ENCODE peak calls at places on chromosomes 16 and 17, in ten cellular contexts. M is PC-3; U is CD8-positive, alpha-beta memory T cell; F is psoas muscle; R is breast epithelium; P is colonic mucosa; A is stomach; E is left lung; O is tibial artery; Z is thoracic aorta. N is an unnamed sample. For H3K4me1 and H3K27me3, the result is how much of the 10 kb centered on the place peaks cover.

GRCh38 chr17:75067856-75068255 is 19.9 kb upstream of the SLC16A5 start:
- DNase-seq in E (peak), M (no peak), R (no peak), P (no peak), Z (no peak), O (no peak), U (no peak), F (no peak), A (no peak), N (no peak)

GRCh38 chr16:85422374-85423185 is 190.5 kb upstream of the GSE1 start:
- DNase-seq in M (no peak), E (peak), O (peak), R (no peak), Z (no peak), U (peak), P (peak), F (no peak), A (peak), N (no peak)

GRCh38 chr17:47423406-47424295 is 99.9 kb downstream of the EFCAB13 start:
- DNase-seq in P (peak), F (peak), R (no peak), M (peak), O (no peak), Z (no peak), E (peak), U (no peak), A (peak), N (peak)

GRCh38 chr17:74935048-74935447 is 650 bp upstream of the OTOP3 start:
- DNase-seq in A (no peak), M (no peak), Z (no peak), U (no peak), E (no peak), R (no peak), P (no peak), O (no peak), F (no peak), N (no peak)

GRCh38 chr17:44187131-44187899 is 543 bp downstream of the TMUB2 start:
- DNase-seq in M (no peak), P (no peak), E (peak), R (no peak), O (no peak), Z (no peak), F (no peak), A (no peak), U (peak), N (peak)

GRCh38 chr16:83200005-83200779 is 573.4 kb downstream of the CDH13 start:
- DNase-seq in E (no peak), F (no peak), U (no peak), P (no peak), M (peak), R (no peak), Z (no peak), O (no peak), A (no peak), N (no peak)

GRCh38 chr16:12110361-12111107 is 134.0 kb downstream of the SNX29 start:
- DNase-seq in Z (no peak), P (no peak), U (no peak), E (no peak), A (no peak), M (no peak), O (no peak), R (no peak), F (no peak), N (no peak)

GRCh38 chr16:89102035-89102776 is 8.6 kb downstream of the ACSF3 start:
- DNase-seq in M (no peak), F (no peak), A (no peak), E (peak), Z (no peak), U (no peak), O (no peak), P (peak), R (no peak), N (no peak)

GRCh38 chr16:19515765-19516164 is 6.1 kb downstream of the GDE1 start:
- DNase-seq in A (no peak), F (no peak), E (no peak), U (no peak), Z (no peak), R (no peak), O (no peak), P (no peak), M (peak), N (no peak)

GRCh38 chr16:56319391-56319790 is 106.0 kb downstream of the AMFR start:
- DNase-seq in R (no peak), E (peak), Z (no peak), A (no peak), O (no peak), F (no peak), P (no peak), U (no peak), M (no peak), N (no peak)

GRCh38 chr17:49013311-49014205 is 16.4 kb downstream of the IGF2BP1 start:
- DNase-seq in U (no peak), M (no peak), F (no peak), P (no peak), Z (no peak), O (no peak), E (no peak), A (no peak), R (no peak), N (no peak)

GRCh38 chr17:6583411-6583810 is 27.1 kb upstream of the PITPNM3 start:
- DNase-seq in O (no peak), E (no peak), F (no peak), P (no peak), Z (no peak), A (no peak), R (no peak), M (no peak), U (no peak), N (no peak)

GRCh38 chr17:20281860-20282259 is 185.5 kb downstream of the LGALS9B start:
- DNase-seq in A (no peak), R (no peak), P (peak), Z (no peak), E (peak), M (no peak), U (no peak), O (peak), F (peak), N (no peak)

GRCh38 chr16:69741951-69742904 is 12.5 kb downstream of the NOB1 start:
- DNase-seq in U (no peak), P (peak), O (peak), A (peak), R (peak), E (peak), Z (no peak), M (peak), F (peak), N (peak)

GRCh38 chr16:73015612-73016487 is 32.1 kb downstream of the ZFHX3 start:
- DNase-seq in M (peak), P (no peak), E (peak), A (peak), F (peak), O (no peak), R (peak), U (no peak), Z (no peak), N (no peak)

GRCh38 chr17:4393806-4394205 is 27.3 kb upstream of the UBE2G1 start:
- DNase-seq in F (no peak), Z (no peak), A (no peak), U (no peak), R (no peak), M (no peak), O (no peak), E (no peak), P (no peak), N (no peak)

GRCh38 chr16:3959148-3959547 is 78.6 kb upstream of the CREBBP start:
- DNase-seq in R (no peak), F (no peak), O (no peak), P (no peak), M (peak), Z (no peak), E (no peak), A (no peak), U (no peak), N (peak)

GRCh38 chr16:2846511-2847310 is 11.3 kb downstream of the PRSS22 start:
- DNase-seq in M (peak), R (no peak), E (no peak), Z (no peak), O (no peak), A (no peak), F (no peak), P (no peak), U (no peak), N (peak)

GRCh38 chr17:27544350-27545131 is 86.4 kb upstream of the LGALS9 start:
- DNase-seq in F (no peak), R (no peak), P (no peak), A (no peak), M (no peak), U (no peak), O (no peak), E (no peak), Z (no peak), N (no peak)

GRCh38 chr17:2143332-2143731 is 88.4 kb downstream of the HIC1 start:
- DNase-seq in Z (no peak), O (no peak), F (no peak), P (no peak), E (no peak), U (no peak), A (no peak), R (no peak), M (no peak), N (no peak)

GRCh38 chr17:17749921-17750320 is 68.7 kb downstream of the RAI1 start:
- DNase-seq in M (peak), O (no peak), F (no peak), U (peak), P (peak), E (no peak), A (peak), R (no peak), Z (no peak), N (peak)

GRCh38 chr16:84700518-84701277 is 898 bp downstream of the USP10 start:
- DNase-seq in A (no peak), F (no peak), M (peak), U (no peak), P (peak), E (no peak), O (no peak), R (no peak), Z (no peak), N (peak)

GRCh38 chr17:39339272-39339671 is 62.2 kb downstream of the FBXL20 start:
- DNase-seq in F (no peak), Z (no peak), U (no peak), M (no peak), P (no peak), E (no peak), A (no peak), O (no peak), R (no peak), N (no peak)

GRCh38 chr17:45018514-45019176 is 32.8 kb downstream of the DCAKD start:
- DNase-seq in R (no peak), Z (no peak), P (peak), M (peak), O (no peak), F (no peak), E (no peak), U (no peak), A (no peak), N (peak)

GRCh38 chr17:47604268-47604927 is 45.3 kb upstream of the KPNB1 start:
- DNase-seq in R (no peak), O (peak), Z (no peak), P (no peak), A (no peak), U (no peak), M (no peak), F (no peak), E (no peak), N (peak)

GRCh38 chr16:70795513-70795912 is 5.4 kb downstream of the VAC14 start:
- DNase-seq in U (no peak), F (no peak), A (no peak), O (no peak), E (no peak), M (no peak), Z (no peak), R (no peak), P (no peak), N (no peak)

GRCh38 chr16:61146429-61146828 is 889.8 kb downstream of the CDH8 start:
- DNase-seq in P (no peak), R (no peak), M (no peak), F (no peak), E (no peak), O (no peak), U (no peak), A (no peak), Z (no peak), N (no peak)

GRCh38 chr17:51672058-51672457 is 411.7 kb downstream of the UTP18 start:
- DNase-seq in A (no peak), O (no peak), R (no peak), U (no peak), E (no peak), P (no peak), F (no peak), Z (no peak), M (peak), N (no peak)

GRCh38 chr17:46163929-46164594 is 29.2 kb downstream of the KANSL1 start:
- DNase-seq in E (no peak), M (no peak), Z (no peak), A (no peak), P (no peak), U (no peak), F (no peak), O (no peak), R (no peak), N (no peak)
- H3K4me1 ChIP-seq in E (half or more), M (under half), Z (half or more), A (half or more), P (under half), U (half or more), F (half or more), O (under half), R (under half), N (half or more)

GRCh38 chr17:79902146-79902791 is 63.0 kb upstream of the CBX4 start:
- DNase-seq in O (no peak), M (no peak), P (no peak), F (no peak), R (peak), U (no peak), Z (no peak), E (no peak), A (no peak), N (no peak)

GRCh38 chr17:79904865-79905264 is 65.6 kb upstream of the CBX4 start:
- DNase-seq in M (no peak), E (no peak), F (no peak), R (no peak), O (no peak), P (no peak), U (no peak), Z (no peak), A (no peak), N (no peak)

GRCh38 chr17:79897243-79898063 is 58.2 kb upstream of the CBX4 start:
- DNase-seq in Z (no peak), M (peak), E (no peak), U (no peak), F (no peak), O (no peak), R (peak), A (no peak), P (no peak), N (no peak)

GRCh38 chr17:79899584-79899983 is 60.3 kb upstream of the CBX4 start:
- DNase-seq in U (no peak), E (no peak), P (no peak), R (no peak), M (no peak), O (no peak), F (no peak), Z (no peak), A (no peak), N (no peak)

GRCh38 chr17:79901131-79901530 is 61.9 kb upstream of the CBX4 start:
- DNase-seq in M (no peak), R (peak), P (no peak), A (no peak), U (no peak), O (no peak), Z (no peak), E (no peak), F (no peak), N (no peak)
- H3K27me3 ChIP-seq in M (under half), R (under half), P (under half), A (under half), U (under half), O (under half), Z (under half), E (under half), F (under half), N (half or more)

GRCh38 chr17:82241183-82241925 is 12.5 kb downstream of the SLC16A3 start:
- DNase-seq in R (no peak), U (peak), M (peak), O (peak), Z (peak), P (peak), E (peak), A (peak), F (peak), N (peak)
- H3K4me1 ChIP-seq in R (half or more), U (under half), M (under half), O (under half), Z (half or more), P (half or more), E (half or more), A (half or more), F (half or more), N (under half)

GRCh38 chr16:10658943-10659342 is 35.8 kb downstream of the TEKT5 start:
- DNase-seq in O (no peak), E (no peak), F (no peak), Z (no peak), U (no peak), P (no peak), R (no peak), A (no peak), M (no peak), N (no peak)

GRCh38 chr16:10655415-10655977 is 39.2 kb downstream of the TEKT5 start:
- DNase-seq in E (no peak), A (no peak), Z (no peak), F (no peak), R (no peak), P (no peak), O (no peak), M (peak), U (no peak), N (no peak)

GRCh38 chr16:10654592-10655414 is 39.9 kb downstream of the TEKT5 start:
- DNase-seq in E (no peak), F (no peak), M (no peak), U (no peak), R (no peak), A (no peak), O (no peak), Z (no peak), P (no peak), N (no peak)

GRCh38 chr16:10656618-10657017 is 38.1 kb downstream of the TEKT5 start:
- DNase-seq in R (no peak), M (no peak), O (no peak), A (no peak), F (no peak), U (no peak), E (no peak), Z (no peak), P (no peak), N (no peak)

DNA sequence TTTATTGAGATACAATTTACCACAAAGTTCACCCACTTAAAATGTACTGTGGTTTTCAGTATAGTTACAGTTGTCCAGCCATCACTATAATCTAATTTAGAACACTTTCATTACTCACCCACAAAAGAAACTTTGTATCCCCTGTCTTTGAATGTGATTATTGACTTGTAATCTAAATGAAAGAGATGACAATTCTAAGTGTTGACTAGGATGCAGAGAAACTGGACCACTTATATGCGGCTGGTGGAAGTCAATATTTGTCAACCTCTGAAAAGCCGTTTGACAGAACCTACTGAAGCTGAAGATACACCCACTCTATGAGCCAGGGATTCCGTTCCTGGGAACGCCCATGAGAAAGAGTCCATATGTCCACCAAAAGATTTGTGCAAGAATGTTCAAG is 36.8 kb downstream of the TEKT5 start:
- DNase-seq in Z (no peak), P (no peak), R (no peak), U (no peak), O (no peak), M (no peak), E (no peak), F (no peak), A (no peak), N (no peak)
- H3K27me3 ChIP-seq in Z (under half), P (under half), R (under half), U (under half), O (under half), M (under half), E (under half), F (under half), A (under half), N (under half)